ENCODE peak calls at places on chromosomes 7 and 10, in ten cellular contexts. W is A549, M is epithelial cell of esophagus, S is WERI-Rb-1, B is mammary epithelial cell, Q is heart left ventricle, P is psoas muscle, I is fibroblast of mammary gland, Z is upper lobe of right lung, F is colonic mucosa. T is an unnamed sample.

GRCh38 chr10:19549503-19549902 is 266.7 kb upstream of the PLXDC2 start:
- DNase-seq in W (no peak), M (no peak), S (no peak), B (peak), Q (no peak), P (no peak), I (peak), Z (no peak), F (no peak), T (no peak)

GRCh38 chr10:47325303-47326291 is 3.3 kb downstream of the GDF2 start:
- DNase-seq in W (no peak), M (no peak), S (no peak), B (no peak), Q (no peak), P (no peak), I (no peak), Z (peak), F (no peak), T (no peak)

GRCh38 chr10:10777279-10777678 is 240.4 kb upstream of the CELF2 start:
- DNase-seq in W (no peak), M (no peak), S (no peak), B (no peak), Q (no peak), P (no peak), I (no peak), Z (no peak), F (no peak), T (no peak)

GRCh38 chr7:50446542-50446960 is 3.6 kb downstream of the FIGNL1 start:
- DNase-seq in W (peak), M (peak), S (no peak), B (peak), Q (no peak), P (no peak), I (peak), Z (no peak), F (no peak), T (peak)

GRCh38 chr7:140673063-140673769 is 471 bp downstream of the ADCK2 start:
- DNase-seq in W (peak), M (peak), S (peak), B (peak), Q (peak), P (peak), I (no peak), Z (peak), F (peak), T (peak)

GRCh38 chr7:27476493-27476892 is 186.2 kb downstream of the HIBADH start:
- DNase-seq in W (no peak), M (no peak), S (no peak), B (no peak), Q (no peak), P (no peak), I (no peak), Z (no peak), F (no peak), T (no peak)

GRCh38 chr7:114363292-114363691 is 51.3 kb upstream of the FOXP2 start:
- DNase-seq in W (no peak), M (no peak), S (no peak), B (no peak), Q (no peak), P (no peak), I (no peak), Z (no peak), F (no peak), T (no peak)

GRCh38 chr7:91286432-91286831 is 22.2 kb downstream of the FZD1 start:
- DNase-seq in W (no peak), M (no peak), S (no peak), B (no peak), Q (no peak), P (no peak), I (no peak), Z (no peak), F (no peak), T (no peak)

GRCh38 chr7:141842904-141843303 is 1.6 kb upstream of the PRSS37 start:
- DNase-seq in W (no peak), M (no peak), S (no peak), B (no peak), Q (no peak), P (no peak), I (no peak), Z (no peak), F (no peak), T (no peak)

GRCh38 chr10:126376956-126377355 is 11.3 kb downstream of the ADAM12 start:
- DNase-seq in W (no peak), M (peak), S (no peak), B (peak), Q (no peak), P (no peak), I (peak), Z (no peak), F (no peak), T (peak)

GRCh38 chr7:108461855-108462254 is 5.6 kb upstream of the NRCAM start:
- DNase-seq in W (no peak), M (no peak), S (peak), B (no peak), Q (no peak), P (no peak), I (peak), Z (no peak), F (no peak), T (no peak)

GRCh38 chr10:38156416-38157269 is 62.5 kb downstream of the ZNF37A start:
- DNase-seq in W (no peak), M (no peak), S (no peak), B (no peak), Q (no peak), P (no peak), I (no peak), Z (no peak), F (no peak), T (no peak)

GRCh38 chr7:141659501-141659900 is 42.5 kb downstream of the DENND11 start:
- DNase-seq in W (no peak), M (no peak), S (no peak), B (no peak), Q (no peak), P (no peak), I (no peak), Z (no peak), F (no peak), T (no peak)

GRCh38 chr10:5314866-5315265 is 49.9 kb upstream of the UCN3 start:
- DNase-seq in W (no peak), M (no peak), S (no peak), B (no peak), Q (no peak), P (no peak), I (no peak), Z (no peak), F (no peak), T (no peak)

GRCh38 chr7:36227223-36227622 is 74.2 kb downstream of the EEPD1 start:
- DNase-seq in W (no peak), M (no peak), S (no peak), B (no peak), Q (peak), P (peak), I (peak), Z (no peak), F (peak), T (peak)

GRCh38 chr7:135372222-135372621 is 137.7 kb downstream of the CNOT4 start:
- DNase-seq in W (no peak), M (no peak), S (no peak), B (no peak), Q (no peak), P (no peak), I (no peak), Z (no peak), F (no peak), T (no peak)

GRCh38 chr10:99524050-99524666 is 8.6 kb upstream of the NKX2-3 start:
- DNase-seq in W (no peak), M (no peak), S (no peak), B (no peak), Q (no peak), P (no peak), I (no peak), Z (no peak), F (no peak), T (no peak)

GRCh38 chr10:103564799-103565365 is 71.4 kb downstream of the NEURL1 start:
- DNase-seq in W (peak), M (peak), S (peak), B (no peak), Q (no peak), P (no peak), I (peak), Z (no peak), F (peak), T (peak)

GRCh38 chr10:1687606-1688005 is 49.7 kb downstream of the ADARB2 start:
- DNase-seq in W (no peak), M (no peak), S (no peak), B (no peak), Q (no peak), P (no peak), I (no peak), Z (no peak), F (no peak), T (no peak)

GRCh38 chr10:109696981-109697775 is 226.1 kb downstream of the XPNPEP1 start:
- DNase-seq in W (no peak), M (no peak), S (no peak), B (no peak), Q (no peak), P (no peak), I (no peak), Z (no peak), F (no peak), T (no peak)

GRCh38 chr7:36231406-36231805 is 78.4 kb downstream of the EEPD1 start:
- DNase-seq in W (no peak), M (no peak), S (no peak), B (no peak), Q (no peak), P (no peak), I (no peak), Z (no peak), F (no peak), T (no peak)

GRCh38 chr7:73960548-73960947 is 67.4 kb upstream of the ELN start:
- DNase-seq in W (peak), M (peak), S (no peak), B (no peak), Q (no peak), P (no peak), I (no peak), Z (no peak), F (peak), T (no peak)

GRCh38 chr10:84205853-84206513 is 11.6 kb downstream of the CDHR1 start:
- DNase-seq in W (no peak), M (no peak), S (no peak), B (no peak), Q (no peak), P (no peak), I (no peak), Z (peak), F (no peak), T (no peak)
- TF ChIP-seq CTCF in W (no peak), M (no peak), S (no peak), B (no peak), Q (no peak), P (no peak), I (no peak), Z (no peak), F (no peak), T (no peak)

GRCh38 chr7:12715372-12716133 is 28.1 kb downstream of the ARL4A start:
- DNase-seq in W (peak), M (peak), S (no peak), B (peak), Q (peak), P (peak), I (peak), Z (peak), F (peak), T (peak)
- H3K4me3 ChIP-seq in W (peak), M (peak), S (no peak), B (peak), Q (no peak), P (peak), I (peak), Z (peak), F (peak), T (peak)

GRCh38 chr7:120731276-120731675 is 126.7 kb downstream of the TSPAN12 start:
- DNase-seq in W (no peak), M (no peak), S (no peak), B (no peak), Q (no peak), P (no peak), I (no peak), Z (no peak), F (no peak), T (no peak)

GRCh38 chr7:120735791-120736190 is 122.2 kb downstream of the TSPAN12 start:
- DNase-seq in W (no peak), M (no peak), S (no peak), B (no peak), Q (no peak), P (no peak), I (peak), Z (no peak), F (no peak), T (peak)

GRCh38 chr7:120733835-120734234 is 124.1 kb downstream of the TSPAN12 start:
- DNase-seq in W (no peak), M (no peak), S (no peak), B (no peak), Q (no peak), P (no peak), I (no peak), Z (no peak), F (no peak), T (no peak)

GRCh38 chr7:120732256-120732655 is 125.7 kb downstream of the TSPAN12 start:
- DNase-seq in W (no peak), M (no peak), S (no peak), B (no peak), Q (no peak), P (no peak), I (no peak), Z (no peak), F (no peak), T (peak)

DNA sequence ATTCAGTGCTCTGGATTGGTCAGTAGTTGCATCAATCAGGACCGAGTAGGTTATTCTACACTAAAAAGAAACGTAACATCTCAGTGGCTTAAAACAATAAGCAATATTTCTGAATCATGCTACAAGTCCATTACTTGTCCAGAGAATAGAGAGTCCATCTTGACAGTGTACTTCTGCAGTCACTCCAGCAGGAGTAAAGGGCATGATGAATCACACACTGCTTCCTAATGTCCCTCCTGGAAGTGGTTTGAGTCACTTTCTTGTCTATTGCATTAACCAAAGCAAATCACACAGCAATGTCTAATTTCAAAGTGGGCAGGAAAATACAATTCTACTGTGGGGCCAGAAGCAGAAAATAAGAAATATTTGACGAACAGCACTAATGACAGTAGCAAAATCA is 124.8 kb downstream of the TSPAN12 start:
- DNase-seq in W (peak), M (peak), S (no peak), B (no peak), Q (no peak), P (no peak), I (peak), Z (no peak), F (no peak), T (peak)
- TF ChIP-seq CTCF in W (no peak), M (peak), S (no peak), B (peak), Q (no peak), P (no peak), I (peak), Z (no peak), F (no peak), T (peak)

DNA sequence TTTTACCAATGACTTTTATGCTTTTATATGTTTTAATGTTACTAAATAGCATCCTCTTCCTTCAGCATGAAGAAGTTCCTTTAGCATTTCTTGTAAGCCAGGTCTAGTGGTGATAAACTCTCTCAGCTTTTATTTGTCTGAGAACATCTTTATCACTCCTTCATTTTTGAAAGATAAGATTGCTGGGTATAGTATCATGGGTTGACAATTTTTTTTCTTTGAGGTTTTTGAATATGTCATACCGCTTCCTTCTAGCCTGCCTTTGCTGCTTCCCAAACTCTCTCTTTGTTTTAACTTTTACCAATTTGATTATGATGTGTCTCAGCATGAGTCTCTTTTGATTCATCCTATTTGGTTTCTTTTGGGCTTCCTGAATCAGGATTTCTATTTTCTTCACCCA is 108.2 kb upstream of the KAT6B start:
- DNase-seq in W (no peak), M (no peak), S (no peak), B (no peak), Q (no peak), P (no peak), I (no peak), Z (no peak), F (no peak), T (no peak)
- H3K4me3 ChIP-seq in W (no peak), M (no peak), S (no peak), B (no peak), Q (no peak), P (no peak), I (no peak), Z (no peak), F (no peak), T (no peak)

DNA sequence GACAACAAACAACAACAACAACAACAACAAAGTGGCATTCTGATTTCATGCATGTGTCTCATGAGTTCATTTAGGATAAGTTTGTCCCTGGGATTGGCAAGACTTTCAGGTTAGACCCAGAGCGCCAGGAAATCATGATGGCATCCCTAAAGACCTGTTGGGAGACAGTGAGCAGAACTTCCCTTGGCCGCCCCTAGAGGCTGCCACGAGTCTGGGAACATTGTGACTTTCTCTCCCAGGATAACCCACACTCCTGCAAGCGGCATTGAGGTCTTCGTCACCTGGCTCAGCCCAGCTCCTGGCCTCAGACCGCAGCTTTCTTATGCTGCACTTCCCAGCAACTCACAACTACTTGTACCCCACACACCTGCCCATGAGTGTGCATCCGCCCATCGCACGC is 80.5 kb upstream of the RNF32 start:
- DNase-seq in W (peak), M (no peak), S (no peak), B (no peak), Q (no peak), P (no peak), I (no peak), Z (no peak), F (peak), T (no peak)
- TF ChIP-seq CTCF in W (peak), M (no peak), S (peak), B (no peak), Q (no peak), P (no peak), I (no peak), Z (no peak), F (peak), T (no peak)

DNA sequence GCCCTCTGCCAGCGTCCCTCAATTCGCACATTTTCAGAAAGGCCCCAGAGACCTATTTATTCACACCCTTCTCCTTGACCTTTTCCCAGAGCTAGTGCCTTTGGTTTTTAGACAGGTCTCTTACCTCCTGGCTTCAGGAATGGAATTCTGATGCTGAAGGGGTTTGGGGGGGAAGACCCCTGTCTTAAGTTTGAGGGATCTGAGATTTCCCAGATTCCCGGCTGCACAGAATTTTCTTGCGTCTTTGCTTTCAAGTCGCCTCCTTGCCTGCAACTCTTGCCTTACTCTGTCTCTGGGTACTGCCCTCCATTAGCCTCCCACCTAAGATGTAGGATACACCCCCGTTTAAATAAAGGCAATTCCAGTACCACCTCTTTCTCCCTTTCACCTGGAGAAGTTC is 1.9 kb downstream of the GATA3 start:
- DNase-seq in W (no peak), M (no peak), S (no peak), B (no peak), Q (no peak), P (no peak), I (no peak), Z (no peak), F (no peak), T (no peak)
- H3K4me3 ChIP-seq in W (no peak), M (no peak), S (no peak), B (peak), Q (peak), P (peak), I (no peak), Z (peak), F (peak), T (no peak)

GRCh38 chr7:12013983-12014382 is 182.0 kb upstream of the THSD7A start:
- DNase-seq in W (no peak), M (peak), S (no peak), B (peak), Q (no peak), P (no peak), I (no peak), Z (no peak), F (no peak), T (no peak)
- TF ChIP-seq CTCF in W (no peak), M (no peak), S (no peak), B (no peak), Q (no peak), P (no peak), I (no peak), Z (no peak), F (no peak), T (no peak)

GRCh38 chr7:158818325-158819213 is 10.7 kb downstream of the ESYT2 start:
- DNase-seq in W (peak), M (peak), S (peak), B (peak), Q (peak), P (peak), I (peak), Z (peak), F (peak), T (peak)

GRCh38 chr7:158819571-158820203 is 9.6 kb downstream of the ESYT2 start:
- DNase-seq in W (no peak), M (no peak), S (no peak), B (no peak), Q (no peak), P (no peak), I (peak), Z (no peak), F (no peak), T (peak)

GRCh38 chr7:158820656-158821055 is 8.7 kb downstream of the ESYT2 start:
- DNase-seq in W (no peak), M (no peak), S (no peak), B (no peak), Q (no peak), P (no peak), I (peak), Z (no peak), F (no peak), T (peak)

GRCh38 chr7:158824028-158824427 is 5.3 kb downstream of the ESYT2 start:
- DNase-seq in W (no peak), M (no peak), S (no peak), B (no peak), Q (no peak), P (no peak), I (no peak), Z (no peak), F (no peak), T (no peak)

DNA sequence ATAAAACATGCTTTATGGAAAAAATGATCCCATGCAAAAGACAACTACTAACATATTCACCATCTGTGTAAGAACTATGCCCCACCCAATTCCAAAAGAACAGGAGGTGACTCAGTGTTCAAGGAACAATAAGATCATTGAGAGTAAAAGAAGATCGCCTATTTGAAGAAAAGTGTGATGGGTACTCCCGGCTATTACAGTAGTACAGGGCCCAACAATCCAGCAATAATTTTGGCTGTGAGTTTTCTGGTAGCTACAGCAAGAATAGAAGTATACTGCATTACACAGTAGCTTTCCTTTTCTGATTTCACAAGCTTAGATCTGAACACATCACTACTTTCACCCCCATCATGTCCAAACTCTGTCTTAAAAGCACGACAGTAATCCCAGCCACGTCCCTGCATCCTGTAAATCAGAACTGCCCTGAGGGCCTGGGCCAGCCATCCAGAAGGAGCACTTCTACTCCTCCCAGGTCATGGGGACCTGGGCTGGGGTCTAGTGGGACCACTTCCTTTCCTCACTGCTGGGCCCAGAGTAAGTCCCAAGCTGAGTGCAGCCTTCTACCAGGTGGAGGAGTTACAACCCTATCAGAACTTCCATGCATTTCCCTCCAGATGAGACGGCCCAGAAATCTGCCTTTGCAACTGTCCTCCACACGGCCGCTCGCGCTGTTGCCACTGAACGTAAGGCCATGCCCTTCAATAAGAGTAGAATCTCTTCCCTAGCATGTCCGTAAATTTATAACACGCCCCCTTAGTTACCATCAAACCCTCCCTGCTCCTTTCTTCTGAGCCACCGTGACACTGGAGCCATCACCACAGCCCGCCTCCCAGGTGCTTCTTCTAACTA is 7.9 kb downstream of the ESYT2 start:
- DNase-seq in W (peak), M (peak), S (no peak), B (peak), Q (no peak), P (peak), I (peak), Z (no peak), F (no peak), T (peak)
- H3K4me3 ChIP-seq in W (peak), M (no peak), S (no peak), B (no peak), Q (no peak), P (no peak), I (peak), Z (no peak), F (no peak), T (no peak)